ENCODE peak calls at places on chromosomes 7 and 10, in five cellular contexts. One of them, this sample, is unnamed.

GRCh38 chr7:44367475-44368030 is 42.2 kb upstream of the CAMK2B start:
- DNase-seq in BE2C: no peak
- DNase-seq in cardiac muscle cell: no peak
- DNase-seq in Calu3: no peak
- DNase-seq in tibial artery: no peak
- DNase-seq in this sample: no peak

GRCh38 chr10:2949948-2950354 is 117.4 kb upstream of the PFKP start:
- DNase-seq in tibial artery: no peak
- DNase-seq in Calu3: peak
- DNase-seq in BE2C: no peak
- DNase-seq in cardiac muscle cell: no peak
- DNase-seq in this sample: no peak

GRCh38 chr10:75012471-75012870 is 99.0 kb upstream of the SAMD8 start:
- DNase-seq in tibial artery: no peak
- DNase-seq in BE2C: no peak
- DNase-seq in cardiac muscle cell: no peak
- DNase-seq in Calu3: no peak
- DNase-seq in this sample: no peak

GRCh38 chr10:20993387-20994170 is 96.5 kb upstream of the NEBL start:
- DNase-seq in tibial artery: no peak
- DNase-seq in cardiac muscle cell: no peak
- DNase-seq in Calu3: no peak
- DNase-seq in BE2C: no peak
- DNase-seq in this sample: no peak

GRCh38 chr10:33195608-33196376 is 138.7 kb downstream of the NRP1 start:
- DNase-seq in tibial artery: no peak
- DNase-seq in Calu3: peak
- DNase-seq in BE2C: no peak
- DNase-seq in cardiac muscle cell: peak
- DNase-seq in this sample: no peak

GRCh38 chr7:12481722-12482121 is 78.1 kb upstream of the VWDE start:
- DNase-seq in cardiac muscle cell: no peak
- DNase-seq in tibial artery: no peak
- DNase-seq in Calu3: no peak
- DNase-seq in BE2C: no peak
- DNase-seq in this sample: no peak

GRCh38 chr7:6423942-6424701 is 23.6 kb downstream of the DAGLB start:
- DNase-seq in Calu3: peak
- DNase-seq in tibial artery: peak
- DNase-seq in BE2C: no peak
- DNase-seq in cardiac muscle cell: no peak
- DNase-seq in this sample: peak

GRCh38 chr7:33981686-33982424 is 76.5 kb downstream of the BMPER start:
- DNase-seq in BE2C: no peak
- DNase-seq in cardiac muscle cell: peak
- DNase-seq in Calu3: no peak
- DNase-seq in tibial artery: no peak
- DNase-seq in this sample: no peak

GRCh38 chr7:5824297-5824610 is 42.8 kb upstream of the RNF216 start:
- DNase-seq in cardiac muscle cell: no peak
- DNase-seq in BE2C: no peak
- DNase-seq in tibial artery: no peak
- DNase-seq in Calu3: no peak
- DNase-seq in this sample: no peak

GRCh38 chr10:29714096-29714874 is 79.5 kb upstream of the SVIL start:
- DNase-seq in Calu3: no peak
- DNase-seq in cardiac muscle cell: peak
- DNase-seq in tibial artery: no peak
- DNase-seq in BE2C: no peak
- DNase-seq in this sample: no peak

GRCh38 chr7:75599244-75599771 is 107.2 kb downstream of the SPDYE5 start:
- DNase-seq in BE2C: peak
- DNase-seq in Calu3: no peak
- DNase-seq in cardiac muscle cell: no peak
- DNase-seq in tibial artery: no peak
- DNase-seq in this sample: no peak

GRCh38 chr7:66355762-66356161 is 150.6 kb downstream of the TPST1 start:
- DNase-seq in Calu3: no peak
- DNase-seq in cardiac muscle cell: peak
- DNase-seq in tibial artery: no peak
- DNase-seq in BE2C: no peak
- DNase-seq in this sample: no peak

GRCh38 chr10:46272863-46273415 is 13.9 kb upstream of the ANTXRL start:
- DNase-seq in Calu3: no peak
- DNase-seq in BE2C: no peak
- DNase-seq in tibial artery: peak
- DNase-seq in cardiac muscle cell: no peak
- DNase-seq in this sample: no peak

GRCh38 chr7:76282344-76283253 is 19.9 kb upstream of the HSPB1 start:
- DNase-seq in cardiac muscle cell: peak
- DNase-seq in BE2C: peak
- DNase-seq in tibial artery: no peak
- DNase-seq in Calu3: no peak
- DNase-seq in this sample: no peak

GRCh38 chr10:52436664-52437063 is 122.6 kb downstream of the DKK1 start:
- DNase-seq in Calu3: no peak
- DNase-seq in cardiac muscle cell: no peak
- DNase-seq in BE2C: no peak
- DNase-seq in tibial artery: no peak
- DNase-seq in this sample: no peak

GRCh38 chr10:93488956-93489528 is 6.9 kb upstream of the MYOF start:
- DNase-seq in tibial artery: no peak
- DNase-seq in Calu3: no peak
- DNase-seq in BE2C: no peak
- DNase-seq in cardiac muscle cell: no peak
- DNase-seq in this sample: no peak

GRCh38 chr10:35690534-35690933 is 48.4 kb upstream of the FZD8 start:
- DNase-seq in BE2C: no peak
- DNase-seq in cardiac muscle cell: no peak
- DNase-seq in tibial artery: no peak
- DNase-seq in Calu3: no peak
- DNase-seq in this sample: no peak

GRCh38 chr10:77226871-77227557 is 410.6 kb downstream of the KCNMA1 start:
- DNase-seq in cardiac muscle cell: no peak
- DNase-seq in Calu3: no peak
- DNase-seq in BE2C: peak
- DNase-seq in tibial artery: no peak
- DNase-seq in this sample: no peak

GRCh38 chr7:39465055-39465929 is 100.9 kb upstream of the YAE1 start:
- DNase-seq in Calu3: peak
- DNase-seq in BE2C: peak
- DNase-seq in cardiac muscle cell: peak
- DNase-seq in tibial artery: no peak
- DNase-seq in this sample: no peak

GRCh38 chr7:55498142-55498541 is 74.2 kb downstream of the VOPP1 start:
- DNase-seq in tibial artery: no peak
- DNase-seq in cardiac muscle cell: no peak
- DNase-seq in Calu3: no peak
- DNase-seq in BE2C: no peak
- DNase-seq in this sample: no peak

GRCh38 chr10:112649492-112650152 is 202.6 kb downstream of the VTI1A start:
- DNase-seq in Calu3: no peak
- DNase-seq in BE2C: no peak
- DNase-seq in tibial artery: no peak
- DNase-seq in cardiac muscle cell: peak
- DNase-seq in this sample: no peak

GRCh38 chr7:45888185-45888992 is at the start of gene IGFBP1:
- DNase-seq in Calu3: peak
- DNase-seq in cardiac muscle cell: peak
- DNase-seq in BE2C: peak
- DNase-seq in tibial artery: no peak
- DNase-seq in this sample: no peak

GRCh38 chr7:132654150-132654549 is 77.9 kb upstream of the PLXNA4 start:
- DNase-seq in BE2C: no peak
- DNase-seq in tibial artery: no peak
- DNase-seq in cardiac muscle cell: peak
- DNase-seq in Calu3: no peak
- DNase-seq in this sample: no peak

GRCh38 chr10:14153570-14154055 is 177.1 kb downstream of the FRMD4A start:
- DNase-seq in cardiac muscle cell: peak
- DNase-seq in tibial artery: no peak
- DNase-seq in BE2C: peak
- DNase-seq in Calu3: no peak
- DNase-seq in this sample: no peak

GRCh38 chr7:111168182-111168581 is 77.3 kb downstream of the LRRN3 start:
- DNase-seq in cardiac muscle cell: peak
- DNase-seq in tibial artery: no peak
- DNase-seq in Calu3: no peak
- DNase-seq in BE2C: peak
- DNase-seq in this sample: no peak

GRCh38 chr10:110918633-110919348 is at the start of gene BBIP1:
- DNase-seq in Calu3: no peak
- DNase-seq in tibial artery: no peak
- DNase-seq in cardiac muscle cell: peak
- DNase-seq in BE2C: no peak
- DNase-seq in this sample: peak

GRCh38 chr10:89348458-89348857 is 20.7 kb downstream of the IFIT3 start:
- DNase-seq in Calu3: no peak
- DNase-seq in cardiac muscle cell: no peak
- DNase-seq in BE2C: no peak
- DNase-seq in tibial artery: no peak
- DNase-seq in this sample: no peak

GRCh38 chr10:24670964-24671670 is 52.6 kb downstream of the ARHGAP21 start:
- DNase-seq in cardiac muscle cell: no peak
- DNase-seq in Calu3: no peak
- DNase-seq in BE2C: no peak
- DNase-seq in tibial artery: no peak
- DNase-seq in this sample: no peak

GRCh38 chr7:28136885-28137284 is 43.7 kb downstream of the JAZF1 start:
- DNase-seq in cardiac muscle cell: no peak
- DNase-seq in tibial artery: no peak
- DNase-seq in Calu3: no peak
- DNase-seq in BE2C: peak
- DNase-seq in this sample: no peak

GRCh38 chr7:142150869-142151268 is 39.4 kb downstream of the MGAM2 start:
- DNase-seq in BE2C: no peak
- DNase-seq in tibial artery: no peak
- DNase-seq in Calu3: no peak
- DNase-seq in cardiac muscle cell: no peak
- DNase-seq in this sample: no peak

GRCh38 chr7:48192996-48193395 is 21.7 kb downstream of the ABCA13 start:
- DNase-seq in tibial artery: no peak
- DNase-seq in Calu3: no peak
- DNase-seq in cardiac muscle cell: no peak
- DNase-seq in BE2C: no peak
- DNase-seq in this sample: no peak

GRCh38 chr7:46162582-46162981 is 241.5 kb upstream of the IGFBP3 start:
- DNase-seq in BE2C: no peak
- DNase-seq in tibial artery: no peak
- DNase-seq in cardiac muscle cell: no peak
- DNase-seq in Calu3: no peak
- DNase-seq in this sample: no peak

DNA sequence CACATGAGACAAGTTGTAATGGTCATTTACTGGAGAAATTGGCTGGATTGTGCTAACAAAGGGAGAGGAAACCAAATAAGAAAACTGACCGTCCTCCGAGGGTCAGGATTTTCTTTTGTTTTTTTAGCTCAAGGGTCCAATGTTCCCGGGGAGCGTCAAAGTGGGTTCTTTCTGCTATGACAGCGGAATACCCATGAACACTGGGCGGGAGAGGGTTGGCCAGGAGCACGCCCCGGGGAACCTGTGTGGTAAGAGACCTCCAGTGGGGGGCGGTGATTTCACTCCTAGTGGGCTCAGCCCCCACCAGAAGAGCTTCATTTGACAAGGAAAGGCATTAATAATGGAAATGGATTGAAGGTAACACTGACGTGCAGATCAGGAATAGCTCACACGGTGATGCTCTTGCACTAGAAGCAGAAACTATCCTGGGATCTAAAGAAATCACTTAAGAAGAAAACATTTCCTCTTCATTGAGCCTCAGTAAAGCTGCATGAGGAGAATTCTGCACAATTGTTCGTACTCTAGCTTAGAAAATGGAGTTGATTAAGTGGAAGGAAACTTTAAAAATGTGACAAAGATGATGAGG is 627.0 kb downstream of the SUGCT start:
- DNase-seq in tibial artery: no peak
- DNase-seq in Calu3: no peak
- DNase-seq in cardiac muscle cell: no peak
- DNase-seq in BE2C: no peak
- DNase-seq in this sample: no peak
- TF ChIP-seq CTCF in tibial artery: no peak
- TF ChIP-seq CTCF in Calu3: no peak
- TF ChIP-seq CTCF in cardiac muscle cell: no peak
- TF ChIP-seq CTCF in BE2C: peak
- TF ChIP-seq CTCF in this sample: no peak

GRCh38 chr7:144513332-144513731 is 109.8 kb upstream of the NOBOX start:
- DNase-seq in tibial artery: no peak
- DNase-seq in BE2C: no peak
- DNase-seq in Calu3: no peak
- DNase-seq in cardiac muscle cell: peak
- DNase-seq in this sample: no peak
- TF ChIP-seq CTCF in tibial artery: peak
- TF ChIP-seq CTCF in BE2C: no peak
- TF ChIP-seq CTCF in Calu3: no peak
- TF ChIP-seq CTCF in cardiac muscle cell: peak
- TF ChIP-seq CTCF in this sample: no peak

DNA sequence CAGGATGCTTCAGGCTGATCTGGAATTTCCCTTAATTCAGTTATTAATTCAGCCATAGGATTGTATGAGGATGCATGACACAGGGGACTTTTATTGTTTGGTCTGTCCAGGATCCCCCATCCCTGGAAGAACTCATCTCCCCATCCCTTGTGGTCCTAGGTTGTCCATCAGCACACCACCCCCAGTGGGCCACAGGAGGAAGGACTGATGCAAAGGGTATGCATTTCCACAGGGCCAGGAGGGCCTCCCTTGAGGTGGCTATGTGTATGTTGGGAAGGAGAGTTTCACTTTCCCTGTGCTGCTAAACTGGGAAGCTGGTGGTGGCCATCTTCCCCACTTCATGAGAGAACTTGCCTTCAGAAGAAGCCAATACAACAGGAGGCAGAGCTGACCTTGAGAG is 44.6 kb upstream of the GRB10 start:
- DNase-seq in BE2C: no peak
- DNase-seq in Calu3: no peak
- DNase-seq in tibial artery: no peak
- DNase-seq in cardiac muscle cell: no peak
- DNase-seq in this sample: peak
- TF ChIP-seq CTCF in BE2C: no peak
- TF ChIP-seq CTCF in Calu3: no peak
- TF ChIP-seq CTCF in tibial artery: no peak
- TF ChIP-seq CTCF in cardiac muscle cell: no peak
- TF ChIP-seq CTCF in this sample: no peak

DNA sequence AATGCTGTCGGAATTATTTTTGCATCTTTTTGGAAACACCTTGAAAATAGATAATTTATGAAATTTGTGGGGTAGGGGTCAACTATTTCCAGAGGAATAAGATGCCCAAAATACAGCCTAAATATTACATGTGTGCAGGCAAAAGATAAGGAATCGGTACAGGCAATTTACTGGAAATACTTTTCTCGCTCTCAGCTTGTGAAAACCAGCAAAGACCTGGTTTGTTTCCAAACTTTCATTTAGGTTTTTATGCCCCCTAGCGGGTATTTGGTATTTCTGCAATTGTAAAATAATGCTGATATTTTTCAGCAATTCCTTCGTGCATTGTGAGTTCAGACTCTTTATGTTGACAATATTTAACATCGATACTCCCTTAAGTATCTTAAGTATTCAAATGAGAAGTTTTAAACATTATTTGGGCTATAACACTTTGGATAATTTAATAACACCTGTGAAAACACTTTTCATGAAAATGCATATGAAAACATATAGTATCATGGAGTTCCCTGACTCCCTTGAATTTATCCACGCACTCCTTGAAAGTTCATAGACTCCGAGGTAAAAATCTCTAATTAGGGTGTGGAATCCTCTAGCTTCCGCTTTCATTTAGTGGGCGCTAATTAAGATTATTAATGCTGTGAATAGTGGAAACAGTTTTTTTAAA is 132.4 kb downstream of the TSPAN12 start:
- DNase-seq in tibial artery: no peak
- DNase-seq in BE2C: no peak
- DNase-seq in cardiac muscle cell: peak
- DNase-seq in Calu3: no peak
- DNase-seq in this sample: no peak
- TF ChIP-seq CTCF in tibial artery: peak
- TF ChIP-seq CTCF in BE2C: peak
- TF ChIP-seq CTCF in cardiac muscle cell: peak
- TF ChIP-seq CTCF in Calu3: peak
- TF ChIP-seq CTCF in this sample: no peak

This sample was measured in lower leg skin.